ENCODE peak calls at places on chromosome 1, in five cellular contexts. Y, S, P, F and W are unnamed samples.

GRCh38 chr1:26956321-26956720 is 3.9 kb downstream of the KDF1 start:
- DNase-seq in Y (no peak), F (no peak), S (no peak), P (no peak), W (no peak)

GRCh38 chr1:66380452-66381212 is 153.3 kb upstream of the SGIP1 start:
- DNase-seq in F (no peak), S (no peak), Y (no peak), P (no peak), W (no peak)

GRCh38 chr1:108816049-108816882 is 40.6 kb downstream of the AKNAD1 start:
- DNase-seq in P (peak), Y (peak), F (peak), S (peak), W (peak)

GRCh38 chr1:43128816-43129215 is 43.3 kb downstream of the EBNA1BP2 start:
- DNase-seq in S (no peak), P (no peak), F (no peak), Y (no peak), W (no peak)

GRCh38 chr1:87330201-87330953 is 1.7 kb downstream of the LMO4 start:
- DNase-seq in Y (no peak), S (no peak), P (peak), F (peak), W (no peak)

GRCh38 chr1:108852541-108852940 is 4.4 kb downstream of the AKNAD1 start:
- DNase-seq in F (no peak), P (no peak), Y (no peak), S (no peak), W (peak)

GRCh38 chr1:106793686-106794085 is 262.8 kb upstream of the PRMT6 start:
- DNase-seq in Y (no peak), F (no peak), S (no peak), P (no peak), W (no peak)

GRCh38 chr1:246782120-246782900 is 58.1 kb downstream of the SCCPDH start:
- DNase-seq in P (peak), Y (no peak), F (no peak), S (no peak), W (peak)

GRCh38 chr1:32200226-32201010 is at the start of gene CCDC28B:
- DNase-seq in S (no peak), Y (no peak), F (peak), P (peak), W (peak)

GRCh38 chr1:73401666-73402065 is 796.3 kb downstream of the LRRIQ3 start:
- DNase-seq in P (no peak), F (no peak), Y (peak), S (no peak), W (no peak)

GRCh38 chr1:160494620-160495019 is 28.4 kb downstream of the SLAMF6 start:
- DNase-seq in F (no peak), S (no peak), Y (peak), P (no peak), W (no peak)

GRCh38 chr1:71028981-71029380 is 18.6 kb downstream of the PTGER3 start:
- DNase-seq in P (no peak), S (no peak), F (no peak), Y (no peak), W (no peak)

GRCh38 chr1:27522148-27522859 is 32.3 kb upstream of the WASF2 start:
- DNase-seq in P (no peak), S (peak), F (no peak), Y (no peak), W (no peak)

GRCh38 chr1:62528015-62528414 is 69.3 kb upstream of the ANGPTL3 start:
- DNase-seq in Y (no peak), F (peak), S (no peak), P (no peak), W (no peak)

GRCh38 chr1:151822404-151822803 is 9.2 kb downstream of the RORC start:
- DNase-seq in Y (no peak), F (no peak), S (no peak), P (no peak), W (no peak)

GRCh38 chr1:27606708-27607238 is 2.8 kb upstream of the AHDC1 start:
- DNase-seq in F (no peak), P (no peak), Y (no peak), S (no peak), W (no peak)

GRCh38 chr1:183272390-183272801 is 86.3 kb downstream of the LAMC2 start:
- DNase-seq in P (peak), F (no peak), S (no peak), Y (peak), W (peak)

GRCh38 chr1:63812071-63812700 is 38.4 kb downstream of the ROR1 start:
- DNase-seq in Y (no peak), S (no peak), P (no peak), F (no peak), W (no peak)

GRCh38 chr1:63817700-63818099 is 43.9 kb downstream of the ROR1 start:
- DNase-seq in F (no peak), P (no peak), S (no peak), Y (no peak), W (no peak)

GRCh38 chr1:63810936-63811335 is 37.1 kb downstream of the ROR1 start:
- DNase-seq in S (no peak), F (no peak), Y (no peak), P (no peak), W (no peak)

GRCh38 chr1:63817152-63817667 is 43.4 kb downstream of the ROR1 start:
- DNase-seq in S (no peak), P (peak), Y (peak), F (no peak), W (no peak)

GRCh38 chr1:63813829-63814277 is 40.0 kb downstream of the ROR1 start:
- DNase-seq in P (peak), F (no peak), Y (no peak), S (no peak), W (peak)
- H3K4me3 ChIP-seq in P (no peak), F (no peak), Y (no peak), S (no peak), W (no peak)

GRCh38 chr1:54327386-54328116 is 78.6 kb downstream of the SSBP3 start:
- DNase-seq in Y (no peak), P (no peak), F (no peak), S (no peak), W (no peak)
- H3K4me3 ChIP-seq in Y (no peak), P (no peak), F (no peak), S (no peak), W (no peak)

GRCh38 chr1:236686815-236687160 is 489 bp downstream of the ACTN2 start:
- DNase-seq in F (no peak), S (no peak), Y (no peak), P (no peak), W (no peak)
- H3K4me3 ChIP-seq in F (peak), S (peak), Y (peak), P (peak), W (no peak)

DNA sequence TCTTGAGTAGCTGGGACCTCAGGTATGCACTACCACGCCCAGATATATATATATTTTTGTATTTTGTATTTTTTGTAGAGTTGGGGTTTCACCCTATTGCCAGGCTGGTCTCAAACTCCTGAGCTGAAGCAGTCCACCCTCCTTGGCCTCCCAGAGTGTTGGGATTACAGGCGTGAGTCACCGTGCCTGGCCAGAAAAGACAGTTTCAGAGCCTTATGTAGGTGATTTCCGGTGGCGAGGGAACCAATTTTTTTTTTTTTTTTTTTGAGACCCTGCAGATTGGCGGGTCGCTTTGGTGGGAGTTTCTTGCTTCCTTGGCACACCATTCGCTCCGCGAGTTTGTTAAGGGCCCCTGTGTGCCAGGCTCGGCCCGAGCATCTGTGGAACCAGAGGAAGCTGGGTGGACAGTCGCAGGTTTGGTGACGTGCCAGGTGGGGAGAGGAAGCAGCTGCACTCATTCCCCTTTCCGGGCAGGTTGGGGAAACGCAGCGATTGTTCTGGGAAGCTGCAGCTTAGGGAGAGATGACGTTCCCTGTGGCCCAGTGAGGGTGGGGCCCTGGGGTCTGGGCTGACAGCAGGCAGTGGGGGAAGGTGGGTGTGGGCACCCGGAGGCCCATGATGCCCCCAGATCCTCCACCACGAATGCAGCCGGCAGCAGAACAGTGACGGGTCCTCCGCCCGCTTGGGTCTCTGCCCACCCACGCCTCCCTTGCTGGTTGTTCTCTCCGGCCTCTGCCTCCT is 25.1 kb downstream of the SPSB1 start:
- DNase-seq in S (no peak), F (no peak), P (peak), Y (peak), W (no peak)
- H3K4me3 ChIP-seq in S (peak), F (no peak), P (peak), Y (no peak), W (no peak)

DNA sequence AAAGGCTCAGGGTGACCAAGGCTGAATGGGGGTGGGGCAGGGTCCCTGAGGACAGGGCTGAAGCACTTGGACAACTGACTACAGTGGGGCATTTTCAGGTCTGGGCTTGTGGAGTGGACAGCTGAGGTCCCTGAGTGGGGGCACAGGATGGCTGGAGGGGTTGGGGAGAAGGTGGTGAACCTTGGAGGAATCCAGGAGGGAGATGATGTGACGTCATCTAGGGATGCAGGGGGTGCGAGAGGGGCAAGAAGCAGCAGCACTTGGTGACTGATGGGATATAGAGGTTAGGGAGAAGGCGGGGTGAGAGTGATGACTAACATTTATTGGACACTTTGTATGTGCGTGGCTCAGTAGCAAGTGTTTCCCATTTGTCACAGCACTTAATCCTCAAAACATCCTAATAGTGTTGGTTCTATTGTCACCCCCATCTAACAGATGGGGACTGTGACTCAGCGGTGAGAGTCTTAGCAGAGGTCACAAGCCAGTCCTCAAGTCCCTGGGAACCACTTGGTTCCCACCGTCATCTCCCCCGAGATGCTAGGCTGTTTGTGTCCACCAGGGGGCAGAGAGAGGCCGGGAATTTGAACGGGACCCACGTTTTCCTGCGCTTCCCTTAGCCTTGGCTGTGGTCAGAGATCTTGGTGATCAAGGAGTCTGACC is 27.9 kb upstream of the BMP8B start:
- DNase-seq in F (peak), S (peak), Y (peak), P (peak), W (peak)
- H3K4me3 ChIP-seq in F (no peak), S (no peak), Y (no peak), P (no peak), W (no peak)

GRCh38 chr1:245292571-245292970 is 137.8 kb downstream of the KIF26B start:
- DNase-seq in S (no peak), P (no peak), F (no peak), Y (no peak), W (no peak)

GRCh38 chr1:245291351-245291750 is 136.6 kb downstream of the KIF26B start:
- DNase-seq in F (no peak), Y (no peak), S (no peak), P (no peak), W (no peak)

GRCh38 chr1:245294021-245294420 is 139.2 kb downstream of the KIF26B start:
- DNase-seq in P (no peak), F (no peak), Y (no peak), S (no peak), W (no peak)

GRCh38 chr1:245290836-245291235 is 136.1 kb downstream of the KIF26B start:
- DNase-seq in S (no peak), F (no peak), P (no peak), Y (no peak), W (no peak)

GRCh38 chr1:245292141-245292540 is 137.4 kb downstream of the KIF26B start:
- DNase-seq in P (no peak), F (no peak), S (no peak), Y (no peak), W (no peak)
- H3K4me3 ChIP-seq in P (no peak), F (no peak), S (no peak), Y (no peak), W (no peak)

DNA sequence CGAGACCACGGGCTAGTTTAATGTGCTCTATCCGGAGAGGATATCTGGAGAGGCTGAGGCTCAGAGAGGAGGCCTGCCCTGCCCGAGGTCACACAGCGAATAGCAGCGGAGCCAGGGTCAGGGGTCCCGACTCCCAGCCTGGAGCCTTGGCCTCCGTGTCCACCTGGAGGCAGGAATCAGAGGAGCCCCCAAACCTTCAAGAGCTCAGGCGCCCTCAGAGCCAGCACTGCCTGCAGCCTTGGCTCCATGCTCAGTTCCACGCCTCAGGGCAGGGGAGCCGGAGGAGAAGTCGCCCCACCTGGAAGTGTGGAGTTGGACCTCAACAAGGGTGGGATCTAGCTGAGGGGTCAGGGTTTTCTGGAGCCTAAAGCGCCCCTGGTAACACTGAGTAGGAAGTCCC is 2.0 kb upstream of the ASCL5 start:
- DNase-seq in F (no peak), P (no peak), S (no peak), Y (no peak), W (no peak)
- H3K4me3 ChIP-seq in F (no peak), P (no peak), S (no peak), Y (no peak), W (no peak)